ENCODE peak calls at places on chromosomes 5 and 9, in four cellular contexts. A is DMS53; H is stimulated activated naive CD8-positive, alpha-beta T cell treated with anti-CD3 and anti-CD28 coated beads, Interleukin-15, Interleukin-2, amounts not matched to agents 100 U/mL and 50 U/mL, for 24 hours; I is omental fat pad. G is an unnamed sample.

GRCh38 chr5:173825215-173825865 is 62.8 kb upstream of the CPEB4 start:
- DNase-seq in A (no peak), H (no peak), I (no peak), G (no peak)

GRCh38 chr5:142109356-142110045 is 922 bp downstream of the NDFIP1 start:
- DNase-seq in A (peak), H (no peak), I (no peak), G (no peak)

GRCh38 chr5:168818586-168818985 is 239.4 kb upstream of the PANK3 start:
- DNase-seq in A (peak), H (no peak), I (no peak), G (no peak)

GRCh38 chr5:8839361-8840055 is 706.4 kb downstream of the SEMA5A start:
- DNase-seq in A (no peak), H (no peak), I (no peak), G (no peak)

GRCh38 chr9:131402738-131403492 is 9.0 kb downstream of the PRRC2B start:
- DNase-seq in A (peak), H (no peak), I (peak), G (no peak)

GRCh38 chr9:128068656-128069221 is 707 bp downstream of the SLC25A25 start:
- DNase-seq in A (peak), H (no peak), I (no peak), G (no peak)

GRCh38 chr5:58759745-58760144 is 176.9 kb downstream of the RAB3C start:
- DNase-seq in A (peak), H (no peak), I (no peak), G (no peak)

GRCh38 chr9:135144581-135145108 is 57.2 kb downstream of the OLFM1 start:
- DNase-seq in A (no peak), H (no peak), I (no peak), G (no peak)

GRCh38 chr5:119355636-119356383 is at the start of gene TNFAIP8:
- DNase-seq in A (peak), H (peak), I (no peak), G (peak)